ENCODE peak calls at places on chromosomes 1 and 21, in six cellular contexts. Y is breast epithelium, N is endothelial cell of umbilical vein, E is H1, W is HCT116, O is HepG2. S is an unnamed sample. For H3K4me1 and H3K9me3, the result is how much of the 10 kb centered on the place peaks cover.

GRCh38 chr1:46512135-46512791 is 22.6 kb downstream of the DMBX1 start:
- DNase-seq in N (no peak), O (no peak), E (no peak), W (no peak), Y (no peak), S (peak)

GRCh38 chr1:87061742-87062156 is 147.3 kb downstream of the HS2ST1 start:
- DNase-seq in Y (no peak), N (peak), W (no peak), E (no peak), O (no peak), S (no peak)

GRCh38 chr1:20666146-20666545 is 5.0 kb upstream of the DDOST start:
- DNase-seq in N (peak), Y (no peak), E (no peak), W (no peak), O (no peak), S (no peak)

GRCh38 chr1:228377664-228378452 is 28.8 kb downstream of the TRIM11 start:
- DNase-seq in E (no peak), W (no peak), Y (no peak), O (no peak), N (no peak), S (peak)

GRCh38 chr1:81635816-81636215 is 164.9 kb upstream of the ADGRL2 start:
- DNase-seq in O (no peak), W (no peak), Y (no peak), E (no peak), N (no peak), S (no peak)

GRCh38 chr21:32771134-32771523 is 426 bp downstream of the PAXBP1 start:
- DNase-seq in O (peak), W (no peak), E (no peak), N (no peak), Y (peak), S (peak)

GRCh38 chr21:35932232-35932911 is 128.0 kb downstream of the SETD4 start:
- DNase-seq in W (peak), O (no peak), E (no peak), N (peak), Y (peak), S (peak)

GRCh38 chr21:45590246-45590725 is 48.0 kb upstream of the SLC19A1 start:
- DNase-seq in W (no peak), Y (no peak), O (no peak), E (peak), N (peak), S (peak)

GRCh38 chr1:167332503-167332902 is 111.8 kb downstream of the POU2F1 start:
- DNase-seq in N (peak), W (no peak), O (peak), Y (no peak), E (no peak), S (no peak)

GRCh38 chr1:71666609-71667008 is 585.8 kb upstream of the ZRANB2 start:
- DNase-seq in W (no peak), Y (no peak), E (no peak), O (no peak), N (no peak), S (no peak)

GRCh38 chr1:160205974-160206369 is 788 bp downstream of the PEA15 start:
- DNase-seq in Y (peak), N (peak), E (no peak), O (no peak), W (peak), S (peak)

GRCh38 chr1:45014403-45015028 is 2.5 kb downstream of the UROD start:
- DNase-seq in W (peak), E (no peak), Y (peak), N (peak), O (peak), S (peak)

GRCh38 chr1:169466259-169467230 is 19.2 kb downstream of the SLC19A2 start:
- DNase-seq in O (peak), Y (no peak), E (no peak), N (peak), W (peak), S (no peak)

GRCh38 chr1:1144843-1145546 is 28.7 kb upstream of the TTLL10 start:
- DNase-seq in E (no peak), N (no peak), W (no peak), O (no peak), Y (no peak), S (no peak)

GRCh38 chr1:162264108-162264507 is 112.5 kb downstream of the SPATA46 start:
- DNase-seq in Y (no peak), E (no peak), O (no peak), W (no peak), N (no peak), S (no peak)

GRCh38 chr1:243890576-243890975 is 40.5 kb upstream of the AKT3 start:
- DNase-seq in O (no peak), E (no peak), N (no peak), Y (no peak), W (no peak), S (no peak)

GRCh38 chr1:86733340-86733739 is 29.0 kb downstream of the SH3GLB1 start:
- DNase-seq in Y (no peak), E (no peak), W (no peak), O (no peak), N (no peak), S (no peak)

GRCh38 chr21:35045539-35046222 is 3.4 kb downstream of the RUNX1 start:
- DNase-seq in W (no peak), Y (no peak), N (no peak), E (no peak), O (no peak), S (no peak)

GRCh38 chr1:151641229-151641628 is 29.4 kb downstream of the SNX27 start:
- DNase-seq in Y (no peak), N (no peak), E (no peak), O (no peak), W (no peak), S (no peak)

GRCh38 chr1:151443846-151444790 is 15.2 kb downstream of the POGZ start:
- DNase-seq in W (peak), E (no peak), O (peak), N (peak), Y (peak), S (no peak)

GRCh38 chr21:18902641-18903040 is 499.1 kb upstream of the TMPRSS15 start:
- DNase-seq in E (no peak), Y (no peak), N (no peak), O (no peak), W (no peak), S (no peak)

GRCh38 chr1:14925336-14926136 is 228.0 kb upstream of the TMEM51 start:
- DNase-seq in W (no peak), Y (no peak), O (no peak), E (no peak), N (no peak), S (no peak)

GRCh38 chr21:33642896-33643657 is 776 bp downstream of the ITSN1 start:
- DNase-seq in Y (no peak), O (no peak), W (no peak), N (peak), E (no peak), S (peak)

GRCh38 chr1:10975567-10976326 is 36.7 kb upstream of the TARDBP start:
- DNase-seq in N (no peak), W (no peak), E (no peak), O (peak), Y (peak), S (no peak)

GRCh38 chr1:43572084-43572483 is 41.4 kb downstream of the PTPRF start:
- DNase-seq in Y (no peak), E (no peak), W (no peak), N (no peak), O (no peak), S (no peak)

GRCh38 chr1:17551755-17552234 is 12.3 kb downstream of the ARHGEF10L start:
- DNase-seq in N (peak), O (no peak), E (no peak), Y (no peak), W (no peak), S (no peak)

GRCh38 chr1:8519167-8519566 is 201.3 kb downstream of the SLC45A1 start:
- DNase-seq in Y (no peak), O (no peak), N (no peak), E (no peak), W (no peak), S (no peak)

DNA sequence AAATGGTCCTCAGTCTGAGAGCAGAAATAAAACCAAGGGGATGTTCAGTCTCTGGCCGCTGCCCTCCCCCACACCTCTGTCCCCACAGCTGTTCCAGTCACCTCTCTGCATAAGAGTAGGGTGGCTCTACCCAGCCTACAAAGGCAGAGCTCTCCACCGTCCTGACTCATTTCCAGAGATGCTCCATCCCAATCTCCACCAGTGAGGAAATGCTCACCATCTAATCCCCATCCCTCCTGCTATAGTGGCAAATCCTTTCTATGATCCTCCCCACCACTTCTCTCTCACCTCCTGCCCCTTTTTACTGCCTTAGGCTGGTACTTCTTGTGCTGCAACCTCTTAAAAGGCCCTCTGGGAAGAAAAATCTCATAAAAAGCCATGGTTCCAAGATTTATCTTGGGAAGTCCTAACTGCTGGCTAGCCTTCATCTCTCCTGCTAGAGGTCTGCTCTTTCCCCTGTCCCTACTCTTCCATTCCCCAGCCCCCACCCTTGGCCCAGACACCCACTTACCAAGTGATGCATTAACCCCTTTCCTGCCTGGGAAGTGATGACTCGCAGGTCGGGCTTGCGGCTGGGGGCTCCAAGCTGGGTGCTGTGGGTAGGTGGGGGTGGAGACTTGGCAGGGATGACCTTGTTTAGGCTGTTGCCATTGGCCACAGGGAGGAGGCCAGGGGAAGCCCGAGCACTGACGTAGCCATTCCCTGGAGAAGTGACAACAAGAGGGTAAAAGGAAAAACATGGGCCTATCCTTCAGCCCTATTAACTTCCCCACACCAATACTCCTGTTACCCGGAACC is 23.9 kb downstream of the MEF2D start:
- DNase-seq in N (peak), W (no peak), E (no peak), O (peak), Y (no peak), S (no peak)
- H3K4me1 ChIP-seq in N (under half), W (under half), E (under half), O (half or more), Y (under half), S (under half)

GRCh38 chr1:57599233-57599994 is 175.6 kb upstream of the DAB1 start:
- DNase-seq in E (no peak), O (no peak), W (no peak), N (no peak), Y (no peak), S (no peak)
- TF ChIP-seq POLR2AphosphoS5 in E (no peak), O (no peak), W (no peak), N (no peak), Y (no peak), S (no peak)

GRCh38 chr1:5271264-5271663 is 616.9 kb downstream of the AJAP1 start:
- DNase-seq in W (no peak), N (no peak), E (no peak), O (no peak), Y (no peak), S (no peak)

GRCh38 chr1:5269901-5270300 is 615.5 kb downstream of the AJAP1 start:
- DNase-seq in W (no peak), Y (no peak), N (no peak), O (no peak), E (no peak), S (peak)

GRCh38 chr1:5267603-5268235 is 613.3 kb downstream of the AJAP1 start:
- DNase-seq in E (peak), Y (no peak), W (no peak), O (no peak), N (no peak), S (peak)

GRCh38 chr1:5279127-5279526 is 624.7 kb downstream of the AJAP1 start:
- DNase-seq in W (no peak), Y (no peak), N (no peak), O (no peak), E (no peak), S (no peak)

DNA sequence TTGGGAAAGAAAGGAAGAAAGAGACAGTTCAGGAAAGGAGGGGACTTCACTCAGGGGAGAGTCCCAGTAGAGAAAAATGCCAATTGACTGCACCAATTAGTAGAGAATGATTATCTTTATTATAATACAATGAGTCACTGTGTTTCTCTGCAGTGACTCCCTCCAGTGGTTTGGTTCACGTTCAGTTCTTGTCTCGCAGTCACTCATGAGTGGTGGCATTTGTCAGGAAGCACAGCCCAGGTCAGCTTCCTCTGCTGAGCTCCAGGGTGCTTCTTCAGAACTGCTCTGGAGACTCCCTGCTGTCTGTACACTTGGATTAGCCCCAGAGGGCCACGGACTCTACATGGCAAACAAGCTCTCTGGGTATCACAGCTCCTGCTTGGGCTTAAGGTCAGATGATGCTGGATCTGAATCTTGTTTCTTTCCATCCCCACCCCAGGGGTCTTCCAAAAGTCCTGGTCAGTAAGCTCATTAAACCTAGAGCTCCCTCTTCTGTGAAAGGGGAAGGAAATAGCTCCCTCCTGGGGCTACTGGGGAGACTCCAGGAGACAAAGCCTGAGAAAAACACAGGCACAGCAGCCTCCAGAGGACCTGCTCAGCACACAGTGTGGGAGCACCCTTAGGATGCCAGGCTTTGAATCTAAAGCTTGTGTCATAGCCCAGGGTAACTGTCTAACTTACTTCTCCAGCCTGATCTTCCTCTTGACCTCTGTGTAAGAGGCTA is 619.0 kb downstream of the AJAP1 start:
- DNase-seq in N (no peak), O (no peak), Y (no peak), W (no peak), E (no peak), S (peak)
- H3K9me3 ChIP-seq in N (under half), O (under half), Y (under half), W (under half), E (under half), S (under half)

GRCh38 chr1:181139631-181140051 is 51.1 kb downstream of the IER5 start:
- DNase-seq in O (no peak), N (peak), W (no peak), Y (no peak), E (no peak), S (no peak)
- H3K4me1 ChIP-seq in O (under half), N (under half), W (under half), Y (under half), E (under half), S (half or more)

GRCh38 chr1:33430751-33431593 is at the start of gene PHC2:
- DNase-seq in N (peak), E (peak), O (peak), Y (peak), W (peak), S (peak)
- TF ChIP-seq POLR2AphosphoS5 in N (no peak), E (no peak), O (no peak), Y (no peak), W (peak), S (peak)

GRCh38 chr21:23963454-23963853 is 1643.8 kb downstream of the MRPL39 start:
- DNase-seq in Y (no peak), W (no peak), E (no peak), N (peak), O (no peak), S (no peak)
- H3K9me3 ChIP-seq in Y (under half), W (under half), E (under half), N (under half), O (half or more), S (under half)

S was measured in spleen.